ENCODE peak calls at places on chromosomes 16 and 17, in ten cellular contexts. One of them, this sample, is unnamed.

GRCh38 chr17:37047631-37048104 is 98.9 kb downstream of the AATF start:
- DNase-seq in RWPE2: no peak
- DNase-seq in cardiac fibroblast: peak
- DNase-seq in SHP77: peak
- DNase-seq in stomach: peak
- DNase-seq in kidney: peak
- DNase-seq in cardiac septum: peak
- DNase-seq in thoracic aorta: peak
- DNase-seq in GM04504: peak
- DNase-seq in cardiac muscle cell: peak
- DNase-seq in this sample: peak

GRCh38 chr16:56298948-56299602 is 107.8 kb downstream of the GNAO1 start:
- DNase-seq in RWPE2: no peak
- DNase-seq in cardiac fibroblast: no peak
- DNase-seq in SHP77: no peak
- DNase-seq in stomach: no peak
- DNase-seq in kidney: peak
- DNase-seq in cardiac septum: no peak
- DNase-seq in thoracic aorta: no peak
- DNase-seq in GM04504: no peak
- DNase-seq in cardiac muscle cell: no peak
- DNase-seq in this sample: no peak

GRCh38 chr17:74147436-74147835 is 56.0 kb upstream of the RPL38 start:
- DNase-seq in RWPE2: peak
- DNase-seq in cardiac fibroblast: no peak
- DNase-seq in SHP77: no peak
- DNase-seq in stomach: no peak
- DNase-seq in kidney: no peak
- DNase-seq in cardiac septum: no peak
- DNase-seq in thoracic aorta: no peak
- DNase-seq in GM04504: no peak
- DNase-seq in cardiac muscle cell: no peak
- DNase-seq in this sample: peak

GRCh38 chr17:9021985-9022552 is 759 bp downstream of the NTN1 start:
- DNase-seq in RWPE2: no peak
- DNase-seq in cardiac fibroblast: peak
- DNase-seq in SHP77: no peak
- DNase-seq in stomach: no peak
- DNase-seq in kidney: peak
- DNase-seq in cardiac septum: no peak
- DNase-seq in thoracic aorta: no peak
- DNase-seq in GM04504: no peak
- DNase-seq in cardiac muscle cell: peak
- DNase-seq in this sample: no peak

GRCh38 chr17:33291248-33292183 is 1.6 kb downstream of the ASIC2 start:
- DNase-seq in RWPE2: no peak
- DNase-seq in cardiac fibroblast: peak
- DNase-seq in SHP77: peak
- DNase-seq in stomach: no peak
- DNase-seq in kidney: peak
- DNase-seq in cardiac septum: no peak
- DNase-seq in thoracic aorta: no peak
- DNase-seq in GM04504: no peak
- DNase-seq in cardiac muscle cell: peak
- DNase-seq in this sample: no peak

GRCh38 chr17:39123627-39124026 is 27.8 kb downstream of the PLXDC1 start:
- DNase-seq in RWPE2: no peak
- DNase-seq in cardiac fibroblast: no peak
- DNase-seq in SHP77: no peak
- DNase-seq in stomach: no peak
- DNase-seq in kidney: no peak
- DNase-seq in cardiac septum: no peak
- DNase-seq in thoracic aorta: no peak
- DNase-seq in GM04504: no peak
- DNase-seq in cardiac muscle cell: no peak
- DNase-seq in this sample: no peak

GRCh38 chr16:82082543-82083244 is 47.6 kb downstream of the HSD17B2 start:
- DNase-seq in RWPE2: no peak
- DNase-seq in cardiac fibroblast: no peak
- DNase-seq in SHP77: no peak
- DNase-seq in stomach: no peak
- DNase-seq in kidney: no peak
- DNase-seq in cardiac septum: no peak
- DNase-seq in thoracic aorta: no peak
- DNase-seq in GM04504: no peak
- DNase-seq in cardiac muscle cell: no peak
- DNase-seq in this sample: no peak

GRCh38 chr17:78343433-78344201 is 16.3 kb downstream of the SOCS3 start:
- DNase-seq in RWPE2: no peak
- DNase-seq in cardiac fibroblast: no peak
- DNase-seq in SHP77: peak
- DNase-seq in stomach: peak
- DNase-seq in kidney: peak
- DNase-seq in cardiac septum: peak
- DNase-seq in thoracic aorta: no peak
- DNase-seq in GM04504: no peak
- DNase-seq in cardiac muscle cell: no peak
- DNase-seq in this sample: no peak

GRCh38 chr16:84822990-84823389 is 3.2 kb downstream of the CRISPLD2 start:
- DNase-seq in RWPE2: no peak
- DNase-seq in cardiac fibroblast: no peak
- DNase-seq in SHP77: no peak
- DNase-seq in stomach: no peak
- DNase-seq in kidney: no peak
- DNase-seq in cardiac septum: no peak
- DNase-seq in thoracic aorta: no peak
- DNase-seq in GM04504: no peak
- DNase-seq in cardiac muscle cell: no peak
- DNase-seq in this sample: no peak

GRCh38 chr16:85612801-85613608 is at the start of gene GSE1:
- DNase-seq in RWPE2: peak
- DNase-seq in cardiac fibroblast: peak
- DNase-seq in SHP77: peak
- DNase-seq in stomach: peak
- DNase-seq in kidney: peak
- DNase-seq in cardiac septum: peak
- DNase-seq in thoracic aorta: peak
- DNase-seq in GM04504: peak
- DNase-seq in cardiac muscle cell: peak
- DNase-seq in this sample: peak

GRCh38 chr17:47987240-47987835 is 16.4 kb downstream of the CDK5RAP3 start:
- DNase-seq in RWPE2: no peak
- DNase-seq in cardiac fibroblast: no peak
- DNase-seq in SHP77: peak
- DNase-seq in stomach: peak
- DNase-seq in kidney: peak
- DNase-seq in cardiac septum: no peak
- DNase-seq in thoracic aorta: no peak
- DNase-seq in GM04504: no peak
- DNase-seq in cardiac muscle cell: no peak
- DNase-seq in this sample: peak

GRCh38 chr17:66753126-66753920 is 81.6 kb upstream of the CACNG5 start:
- DNase-seq in RWPE2: no peak
- DNase-seq in cardiac fibroblast: no peak
- DNase-seq in SHP77: no peak
- DNase-seq in stomach: no peak
- DNase-seq in kidney: no peak
- DNase-seq in cardiac septum: no peak
- DNase-seq in thoracic aorta: no peak
- DNase-seq in GM04504: no peak
- DNase-seq in cardiac muscle cell: no peak
- DNase-seq in this sample: no peak

GRCh38 chr16:85284138-85284897 is 172.0 kb upstream of the CIBAR2 start:
- DNase-seq in RWPE2: no peak
- DNase-seq in cardiac fibroblast: no peak
- DNase-seq in SHP77: no peak
- DNase-seq in stomach: no peak
- DNase-seq in kidney: no peak
- DNase-seq in cardiac septum: no peak
- DNase-seq in thoracic aorta: no peak
- DNase-seq in GM04504: no peak
- DNase-seq in cardiac muscle cell: no peak
- DNase-seq in this sample: no peak

GRCh38 chr16:46658925-46659324 is 30.1 kb downstream of the VPS35 start:
- DNase-seq in RWPE2: no peak
- DNase-seq in cardiac fibroblast: no peak
- DNase-seq in SHP77: no peak
- DNase-seq in stomach: no peak
- DNase-seq in kidney: no peak
- DNase-seq in cardiac septum: no peak
- DNase-seq in thoracic aorta: no peak
- DNase-seq in GM04504: no peak
- DNase-seq in cardiac muscle cell: peak
- DNase-seq in this sample: no peak

GRCh38 chr16:31873556-31874353 is at the start of gene ZNF267:
- DNase-seq in RWPE2: peak
- DNase-seq in cardiac fibroblast: peak
- DNase-seq in SHP77: peak
- DNase-seq in stomach: peak
- DNase-seq in kidney: peak
- DNase-seq in cardiac septum: peak
- DNase-seq in thoracic aorta: peak
- DNase-seq in GM04504: peak
- DNase-seq in cardiac muscle cell: peak
- DNase-seq in this sample: peak

GRCh38 chr17:64183815-64184397 is 54.0 kb upstream of the ERN1 start:
- DNase-seq in RWPE2: no peak
- DNase-seq in cardiac fibroblast: no peak
- DNase-seq in SHP77: no peak
- DNase-seq in stomach: no peak
- DNase-seq in kidney: no peak
- DNase-seq in cardiac septum: no peak
- DNase-seq in thoracic aorta: no peak
- DNase-seq in GM04504: peak
- DNase-seq in cardiac muscle cell: no peak
- DNase-seq in this sample: no peak

GRCh38 chr17:81601525-81602120 is 35.3 kb downstream of the NPLOC4 start:
- DNase-seq in RWPE2: no peak
- DNase-seq in cardiac fibroblast: peak
- DNase-seq in SHP77: peak
- DNase-seq in stomach: peak
- DNase-seq in kidney: no peak
- DNase-seq in cardiac septum: no peak
- DNase-seq in thoracic aorta: no peak
- DNase-seq in GM04504: peak
- DNase-seq in cardiac muscle cell: peak
- DNase-seq in this sample: peak

GRCh38 chr17:59754547-59754946 is 47.1 kb downstream of the VMP1 start:
- DNase-seq in RWPE2: peak
- DNase-seq in cardiac fibroblast: peak
- DNase-seq in SHP77: no peak
- DNase-seq in stomach: no peak
- DNase-seq in kidney: no peak
- DNase-seq in cardiac septum: no peak
- DNase-seq in thoracic aorta: no peak
- DNase-seq in GM04504: peak
- DNase-seq in cardiac muscle cell: no peak
- DNase-seq in this sample: no peak

GRCh38 chr17:83178533-83179201 is 99.3 kb downstream of the METRNL start:
- DNase-seq in RWPE2: no peak
- DNase-seq in cardiac fibroblast: no peak
- DNase-seq in SHP77: peak
- DNase-seq in stomach: no peak
- DNase-seq in kidney: peak
- DNase-seq in cardiac septum: peak
- DNase-seq in thoracic aorta: no peak
- DNase-seq in GM04504: no peak
- DNase-seq in cardiac muscle cell: no peak
- DNase-seq in this sample: no peak

GRCh38 chr17:76432004-76432403 is 20.9 kb downstream of the UBE2O start:
- DNase-seq in RWPE2: no peak
- DNase-seq in cardiac fibroblast: peak
- DNase-seq in SHP77: no peak
- DNase-seq in stomach: no peak
- DNase-seq in kidney: no peak
- DNase-seq in cardiac septum: no peak
- DNase-seq in thoracic aorta: no peak
- DNase-seq in GM04504: no peak
- DNase-seq in cardiac muscle cell: no peak
- DNase-seq in this sample: no peak

GRCh38 chr17:30812218-30813177 is 12.0 kb downstream of the CRLF3 start:
- DNase-seq in RWPE2: no peak
- DNase-seq in cardiac fibroblast: peak
- DNase-seq in SHP77: no peak
- DNase-seq in stomach: no peak
- DNase-seq in kidney: no peak
- DNase-seq in cardiac septum: no peak
- DNase-seq in thoracic aorta: no peak
- DNase-seq in GM04504: no peak
- DNase-seq in cardiac muscle cell: no peak
- DNase-seq in this sample: no peak

GRCh38 chr17:76575570-76575969 is 10.1 kb downstream of the ST6GALNAC2 start:
- DNase-seq in RWPE2: no peak
- DNase-seq in cardiac fibroblast: no peak
- DNase-seq in SHP77: no peak
- DNase-seq in stomach: no peak
- DNase-seq in kidney: peak
- DNase-seq in cardiac septum: no peak
- DNase-seq in thoracic aorta: no peak
- DNase-seq in GM04504: no peak
- DNase-seq in cardiac muscle cell: no peak
- DNase-seq in this sample: no peak

GRCh38 chr17:17713839-17714238 is 32.6 kb downstream of the RAI1 start:
- DNase-seq in RWPE2: no peak
- DNase-seq in cardiac fibroblast: peak
- DNase-seq in SHP77: no peak
- DNase-seq in stomach: peak
- DNase-seq in kidney: peak
- DNase-seq in cardiac septum: peak
- DNase-seq in thoracic aorta: no peak
- DNase-seq in GM04504: no peak
- DNase-seq in cardiac muscle cell: no peak
- DNase-seq in this sample: no peak

GRCh38 chr17:63996430-63997182 is 1.5 kb upstream of the PRR29 start:
- DNase-seq in RWPE2: peak
- DNase-seq in cardiac fibroblast: no peak
- DNase-seq in SHP77: no peak
- DNase-seq in stomach: no peak
- DNase-seq in kidney: no peak
- DNase-seq in cardiac septum: no peak
- DNase-seq in thoracic aorta: no peak
- DNase-seq in GM04504: no peak
- DNase-seq in cardiac muscle cell: no peak
- DNase-seq in this sample: no peak

GRCh38 chr17:57834146-57834741 is 15.6 kb downstream of the MRPS23 start:
- DNase-seq in RWPE2: no peak
- DNase-seq in cardiac fibroblast: peak
- DNase-seq in SHP77: peak
- DNase-seq in stomach: peak
- DNase-seq in kidney: peak
- DNase-seq in cardiac septum: no peak
- DNase-seq in thoracic aorta: peak
- DNase-seq in GM04504: no peak
- DNase-seq in cardiac muscle cell: no peak
- DNase-seq in this sample: peak

GRCh38 chr16:11587643-11588247 is 1.0 kb upstream of the LITAF start:
- DNase-seq in RWPE2: no peak
- DNase-seq in cardiac fibroblast: no peak
- DNase-seq in SHP77: no peak
- DNase-seq in stomach: no peak
- DNase-seq in kidney: peak
- DNase-seq in cardiac septum: no peak
- DNase-seq in thoracic aorta: no peak
- DNase-seq in GM04504: no peak
- DNase-seq in cardiac muscle cell: no peak
- DNase-seq in this sample: no peak

GRCh38 chr17:6639651-6640535 is 618 bp downstream of the KIAA0753 start:
- DNase-seq in RWPE2: no peak
- DNase-seq in cardiac fibroblast: peak
- DNase-seq in SHP77: peak
- DNase-seq in stomach: no peak
- DNase-seq in kidney: peak
- DNase-seq in cardiac septum: no peak
- DNase-seq in thoracic aorta: no peak
- DNase-seq in GM04504: no peak
- DNase-seq in cardiac muscle cell: peak
- DNase-seq in this sample: no peak

GRCh38 chr16:22018559-22018958 is 10.6 kb downstream of the MOSMO start:
- DNase-seq in RWPE2: no peak
- DNase-seq in cardiac fibroblast: no peak
- DNase-seq in SHP77: no peak
- DNase-seq in stomach: no peak
- DNase-seq in kidney: no peak
- DNase-seq in cardiac septum: no peak
- DNase-seq in thoracic aorta: no peak
- DNase-seq in GM04504: no peak
- DNase-seq in cardiac muscle cell: no peak
- DNase-seq in this sample: no peak